ENCODE peak calls at places on chromosome 17, in four cellular contexts. O, X, K and S are unnamed samples.

GRCh38 chr17:48014603-48015037 is 23.0 kb downstream of the COPZ2 start:
- DNase-seq in X (no peak), K (no peak), O (no peak), S (no peak)

GRCh38 chr17:72301887-72302286 is 181.1 kb downstream of the SOX9 start:
- DNase-seq in K (no peak), O (no peak), X (peak), S (no peak)

GRCh38 chr17:36600477-36600876 is 906 bp upstream of the MRM1 start:
- DNase-seq in O (no peak), K (no peak), X (no peak), S (no peak)

GRCh38 chr17:77372444-77373297 is 231.9 kb downstream of the SEC14L1 start:
- DNase-seq in O (peak), K (peak), X (peak), S (peak)

GRCh38 chr17:78555741-78556401 is 21.3 kb downstream of the DNAH17 start:
- DNase-seq in O (no peak), X (no peak), K (no peak), S (no peak)

GRCh38 chr17:76841776-76842405 is 26.3 kb upstream of the MGAT5B start:
- DNase-seq in X (no peak), O (no peak), K (no peak), S (no peak)

GRCh38 chr17:43671075-43671692 is 9.5 kb upstream of the MEOX1 start:
- DNase-seq in K (no peak), O (peak), X (no peak), S (peak)

GRCh38 chr17:40579471-40579870 is 14.2 kb upstream of the CCR7 start:
- DNase-seq in K (no peak), X (no peak), O (no peak), S (no peak)

GRCh38 chr17:64110436-64111152 is 19.4 kb downstream of the ERN1 start:
- DNase-seq in K (no peak), X (no peak), O (no peak), S (no peak)

GRCh38 chr17:67390646-67391480 is 13.8 kb downstream of the PITPNC1 start:
- DNase-seq in X (no peak), O (peak), K (peak), S (peak)

GRCh38 chr17:14464741-14465140 is 163.9 kb downstream of the HS3ST3B1 start:
- DNase-seq in O (no peak), X (no peak), K (no peak), S (no peak)

GRCh38 chr17:49031965-49032928 is 35.1 kb downstream of the IGF2BP1 start:
- DNase-seq in X (no peak), O (peak), K (no peak), S (peak)

GRCh38 chr17:74605361-74605760 is 13.3 kb upstream of the CD300LD start:
- DNase-seq in O (no peak), K (no peak), X (peak), S (no peak)

GRCh38 chr17:4332296-4332970 is 34.0 kb downstream of the UBE2G1 start:
- DNase-seq in K (no peak), X (no peak), O (no peak), S (no peak)

GRCh38 chr17:74639704-74640142 is 16.2 kb upstream of the CD300E start:
- DNase-seq in K (peak), O (no peak), X (no peak), S (peak)

GRCh38 chr17:28057731-28058246 is 15.3 kb downstream of the NLK start:
- DNase-seq in K (no peak), X (no peak), O (no peak), S (no peak)

GRCh38 chr17:2901582-2901981 is 105.3 kb downstream of the RAP1GAP2 start:
- DNase-seq in K (no peak), O (no peak), X (no peak), S (no peak)

GRCh38 chr17:69997332-69997731 is 77.7 kb upstream of the KCNJ16 start:
- DNase-seq in X (no peak), O (no peak), K (no peak), S (no peak)

GRCh38 chr17:1416414-1416813 is 16.4 kb upstream of the YWHAE start:
- DNase-seq in O (no peak), X (no peak), K (no peak), S (no peak)

GRCh38 chr17:48239603-48239995 is 132.0 kb downstream of the SNX11 start:
- DNase-seq in O (no peak), X (no peak), K (no peak), S (no peak)

GRCh38 chr17:6755731-6756184 is at the start of gene XAF1:
- DNase-seq in K (no peak), O (no peak), X (peak), S (peak)